ENCODE peak calls at places on chromosomes 16 and 17, in ten cellular contexts. W is Peyer's patch; T is left cardiac atrium; Z is GM04504; P is iris pigment epithelial cell; M is T-helper 2 cell; Q is T-helper 1 cell; N is DMS153; E is activated T-helper 1 cell treated with anti-CD3 and anti-CD28 coated beads, Interleukin-2, amount 50 U/mL, for 16 hours; B is OCI-LY7. J is an unnamed sample.

GRCh38 chr16:15993946-15994665 is 44.7 kb downstream of the ABCC1 start:
- DNase-seq in M (no peak), Q (no peak), W (no peak), B (no peak), Z (no peak), E (no peak), T (peak; percentile 58), N (no peak), P (peak; percentile 78), J (no peak)

GRCh38 chr17:64240741-64241347 is 22.2 kb downstream of the TEX2 start:
- DNase-seq in W (no peak), E (no peak), P (peak; percentile 69), Q (no peak), M (no peak), B (no peak), N (no peak), T (peak; percentile 60), Z (peak; percentile 98), J (no peak)

GRCh38 chr17:8041249-8041928 is 2.5 kb downstream of the ALOX15B start:
- DNase-seq in N (no peak), Z (peak; percentile 28), M (peak; percentile 63), P (peak; percentile 97), W (no peak), Q (peak; percentile 24), T (no peak), B (peak; percentile 76), E (no peak), J (no peak)

GRCh38 chr17:14205992-14206461 is 30.6 kb downstream of the CDRT15 start:
- DNase-seq in Z (no peak), N (peak; percentile 42), E (peak; percentile 58), Q (peak; percentile 72), T (peak; percentile 66), P (no peak), W (no peak), B (no peak), M (peak; percentile 96), J (peak; percentile 89)

GRCh38 chr16:56477096-56477878 is 25.9 kb downstream of the OGFOD1 start:
- DNase-seq in W (no peak), M (no peak), N (no peak), P (peak; percentile 95), B (no peak), E (no peak), Q (no peak), T (no peak), Z (peak; percentile 69), J (no peak)

GRCh38 chr16:73847090-73847489 is 449.5 kb upstream of the PSMD7 start:
- DNase-seq in P (no peak), T (no peak), B (no peak), Z (no peak), M (no peak), E (no peak), N (no peak), W (no peak), Q (no peak), J (no peak)

GRCh38 chr16:5644132-5644531 is 546.5 kb upstream of the EEF2KMT start:
- DNase-seq in P (no peak), E (no peak), T (no peak), M (no peak), Q (no peak), Z (no peak), W (no peak), N (no peak), B (no peak), J (no peak)

GRCh38 chr17:43324205-43324893 is 74.4 kb upstream of the ARL4D start:
- DNase-seq in W (peak; percentile 39), T (no peak), E (no peak), P (no peak), M (no peak), N (no peak), B (peak; percentile 59), Q (no peak), Z (no peak), J (no peak)

GRCh38 chr17:32111141-32111771 is 31.0 kb upstream of the RHOT1 start:
- DNase-seq in M (peak; percentile 75), T (peak; percentile 62), B (peak; percentile 12), P (peak; percentile 83), E (no peak), W (peak; percentile 22), Z (peak; percentile 17), N (no peak), Q (peak; percentile 8), J (no peak)

GRCh38 chr17:53949473-53950090 is 126.9 kb downstream of the KIF2B start:
- DNase-seq in M (no peak), P (no peak), Q (no peak), T (no peak), Z (no peak), N (no peak), W (no peak), E (no peak), B (no peak), J (no peak)

GRCh38 chr17:78337244-78338109 is 22.4 kb downstream of the SOCS3 start:
- DNase-seq in P (peak; percentile 88), B (peak; percentile 66), M (no peak), W (peak; percentile 85), N (no peak), E (no peak), Z (no peak), T (no peak), Q (no peak), J (no peak)

GRCh38 chr16:86566601-86566965 is at the start of gene FOXC2:
- DNase-seq in B (no peak), T (peak; percentile 92), W (peak; percentile 37), M (peak; percentile 52), Q (peak; percentile 25), P (peak; percentile 98), E (no peak), N (no peak), Z (peak; percentile 72), J (peak; percentile 70)

GRCh38 chr17:36592316-36592710 is 634 bp downstream of the DHRS11 start:
- DNase-seq in Z (no peak), N (no peak), W (no peak), B (no peak), T (no peak), Q (no peak), E (no peak), P (peak; percentile 15), M (no peak), J (peak; percentile 46)

GRCh38 chr17:49362723-49363117 is 670 bp upstream of the ZNF652 start:
- DNase-seq in Z (no peak), T (no peak), M (no peak), W (no peak), Q (no peak), P (no peak), E (no peak), N (peak; percentile 3), B (no peak), J (no peak)

GRCh38 chr17:21283482-21284318 is 811 bp upstream of the MAP2K3 start:
- DNase-seq in N (no peak), E (no peak), P (peak; percentile 47), T (peak; percentile 57), Q (no peak), B (no peak), W (no peak), Z (no peak), M (no peak), J (no peak)

GRCh38 chr16:74224828-74225227 is 71.8 kb upstream of the PSMD7 start:
- DNase-seq in E (no peak), Z (no peak), N (no peak), W (no peak), P (peak; percentile 38), Q (no peak), T (no peak), M (no peak), B (no peak), J (no peak)

GRCh38 chr17:75345514-75346167 is 56.4 kb upstream of the SLC25A19 start:
- DNase-seq in W (peak; percentile 81), N (no peak), B (peak; percentile 98), E (peak; percentile 15), Z (no peak), Q (peak; percentile 23), T (no peak), P (no peak), M (peak; percentile 68), J (no peak)

GRCh38 chr17:43832168-43832975 is 574 bp downstream of the MPP3 start:
- DNase-seq in E (no peak), T (peak; percentile 58), M (no peak), Z (peak; percentile 32), Q (no peak), P (peak; percentile 78), W (no peak), B (no peak), N (no peak), J (peak; percentile 69)

GRCh38 chr17:4324463-4324862 is 42.0 kb downstream of the UBE2G1 start:
- DNase-seq in T (no peak), P (no peak), N (no peak), Z (no peak), B (no peak), M (no peak), Q (no peak), W (no peak), E (no peak), J (no peak)

GRCh38 chr16:82034981-82035612 is at the start of gene HSD17B2:
- DNase-seq in N (no peak), M (no peak), W (no peak), T (no peak), E (no peak), P (peak; percentile 15), Q (no peak), Z (no peak), B (no peak), J (no peak)

GRCh38 chr17:73357318-73357717 is 45.5 kb upstream of the CDC42EP4 start:
- DNase-seq in P (no peak), W (no peak), Q (no peak), N (no peak), B (no peak), T (no peak), Z (no peak), M (no peak), E (no peak), J (no peak)

GRCh38 chr16:72201387-72201786 is 29.4 kb upstream of the PMFBP1 start:
- DNase-seq in Z (no peak), W (no peak), T (no peak), P (no peak), N (peak; percentile 33), M (no peak), B (no peak), Q (no peak), E (no peak), J (no peak)

GRCh38 chr17:47941998-47942490 is 673 bp downstream of the PNPO start:
- DNase-seq in T (no peak), W (no peak), P (no peak), E (no peak), Z (no peak), N (no peak), M (peak; percentile 25), B (peak; percentile 28), Q (no peak), J (no peak)

GRCh38 chr17:71926746-71927398 is 193.9 kb upstream of the SOX9 start:
- DNase-seq in B (no peak), W (no peak), Q (no peak), E (no peak), Z (no peak), M (no peak), N (no peak), T (no peak), P (no peak), J (no peak)

GRCh38 chr17:68288375-68288774 is 2.6 kb downstream of the SLC16A6 start:
- DNase-seq in Q (no peak), B (peak; percentile 93), P (peak; percentile 32), W (peak; percentile 62), Z (no peak), N (no peak), M (no peak), E (no peak), T (no peak), J (no peak)

GRCh38 chr16:69941251-69942098 is 9.7 kb upstream of the CLEC18A start:
- DNase-seq in W (peak; percentile 15), T (no peak), Q (no peak), E (no peak), N (no peak), Z (no peak), M (no peak), P (no peak), B (no peak), J (peak; percentile 52)

GRCh38 chr17:15261063-15261817 is 3.9 kb downstream of the PMP22 start:
- DNase-seq in M (no peak), P (peak; percentile 70), N (no peak), B (no peak), E (no peak), W (no peak), T (peak; percentile 67), Q (no peak), Z (no peak), J (peak; percentile 54)

GRCh38 chr16:68524069-68524820 is 14.8 kb upstream of the ZFP90 start:
- DNase-seq in N (no peak), M (no peak), E (no peak), Q (no peak), P (no peak), W (no peak), T (no peak), B (no peak), Z (no peak), J (no peak)